ENCODE peak calls at places on chromosomes 7 and 10, in five cellular contexts. One of them, this sample, is unnamed.

GRCh38 chr7:925601-926000 is 28.9 kb downstream of the ADAP1 start:
- DNase-seq in heart left ventricle: no peak
- DNase-seq in lower leg skin: peak
- DNase-seq in kidney: peak
- DNase-seq in prostate gland: no peak
- DNase-seq in this sample: no peak

GRCh38 chr10:17817790-17818189 is 8.6 kb downstream of the MRC1 start:
- DNase-seq in heart left ventricle: no peak
- DNase-seq in lower leg skin: no peak
- DNase-seq in kidney: no peak
- DNase-seq in prostate gland: no peak
- DNase-seq in this sample: no peak

GRCh38 chr7:24741691-24742639 is 15.3 kb downstream of the GSDME start:
- DNase-seq in heart left ventricle: no peak
- DNase-seq in lower leg skin: peak
- DNase-seq in kidney: no peak
- DNase-seq in prostate gland: no peak
- DNase-seq in this sample: no peak

GRCh38 chr10:113456741-113457140 is 96.1 kb upstream of the HABP2 start:
- DNase-seq in heart left ventricle: no peak
- DNase-seq in lower leg skin: peak
- DNase-seq in kidney: no peak
- DNase-seq in prostate gland: no peak
- DNase-seq in this sample: no peak

GRCh38 chr10:36424377-36424971 is 700.9 kb upstream of the ANKRD30A start:
- DNase-seq in heart left ventricle: no peak
- DNase-seq in lower leg skin: no peak
- DNase-seq in kidney: no peak
- DNase-seq in prostate gland: no peak
- DNase-seq in this sample: no peak

GRCh38 chr10:80599424-80599847 is 61.7 kb downstream of the SH2D4B start:
- DNase-seq in heart left ventricle: peak
- DNase-seq in lower leg skin: peak
- DNase-seq in kidney: no peak
- DNase-seq in prostate gland: no peak
- DNase-seq in this sample: peak

GRCh38 chr10:34723746-34724145 is 91.3 kb downstream of the PARD3 start:
- DNase-seq in heart left ventricle: peak
- DNase-seq in lower leg skin: peak
- DNase-seq in kidney: no peak
- DNase-seq in prostate gland: peak
- DNase-seq in this sample: peak

GRCh38 chr10:97163646-97164535 is 21.9 kb downstream of the SLIT1 start:
- DNase-seq in heart left ventricle: no peak
- DNase-seq in lower leg skin: no peak
- DNase-seq in kidney: peak
- DNase-seq in prostate gland: no peak
- DNase-seq in this sample: no peak

GRCh38 chr7:45421096-45421495 is 153.1 kb upstream of the ADCY1 start:
- DNase-seq in heart left ventricle: no peak
- DNase-seq in lower leg skin: no peak
- DNase-seq in kidney: no peak
- DNase-seq in prostate gland: no peak
- DNase-seq in this sample: no peak

GRCh38 chr10:125149278-125150047 is 10.9 kb downstream of the CTBP2 start:
- DNase-seq in heart left ventricle: peak
- DNase-seq in lower leg skin: peak
- DNase-seq in kidney: peak
- DNase-seq in prostate gland: no peak
- DNase-seq in this sample: no peak

GRCh38 chr10:100009793-100010676 is at the start of gene DNMBP:
- DNase-seq in heart left ventricle: peak
- DNase-seq in lower leg skin: peak
- DNase-seq in kidney: peak
- DNase-seq in prostate gland: peak
- DNase-seq in this sample: peak

GRCh38 chr7:143384148-143384547 is 3.0 kb downstream of the ZYX start:
- DNase-seq in heart left ventricle: no peak
- DNase-seq in lower leg skin: peak
- DNase-seq in kidney: peak
- DNase-seq in prostate gland: no peak
- DNase-seq in this sample: no peak

GRCh38 chr10:88428976-88429375 is 154.1 kb downstream of the RNLS start:
- DNase-seq in heart left ventricle: no peak
- DNase-seq in lower leg skin: no peak
- DNase-seq in kidney: no peak
- DNase-seq in prostate gland: no peak
- DNase-seq in this sample: no peak

GRCh38 chr10:121096617-121097431 is 245.7 kb downstream of the WDR11 start:
- DNase-seq in heart left ventricle: peak
- DNase-seq in lower leg skin: no peak
- DNase-seq in kidney: peak
- DNase-seq in prostate gland: no peak
- DNase-seq in this sample: no peak

GRCh38 chr10:118032564-118032963 is 14.2 kb downstream of the RAB11FIP2 start:
- DNase-seq in heart left ventricle: no peak
- DNase-seq in lower leg skin: no peak
- DNase-seq in kidney: no peak
- DNase-seq in prostate gland: no peak
- DNase-seq in this sample: no peak

GRCh38 chr7:1281068-1281467 is 48.4 kb downstream of the UNCX start:
- DNase-seq in heart left ventricle: no peak
- DNase-seq in lower leg skin: no peak
- DNase-seq in kidney: peak
- DNase-seq in prostate gland: no peak
- DNase-seq in this sample: no peak

GRCh38 chr7:159105066-159105780 is 39.4 kb downstream of the VIPR2 start:
- DNase-seq in heart left ventricle: no peak
- DNase-seq in lower leg skin: no peak
- DNase-seq in kidney: peak
- DNase-seq in prostate gland: no peak
- DNase-seq in this sample: no peak

GRCh38 chr7:17902599-17902998 is 37.7 kb downstream of the SNX13 start:
- DNase-seq in heart left ventricle: no peak
- DNase-seq in lower leg skin: no peak
- DNase-seq in kidney: no peak
- DNase-seq in prostate gland: no peak
- DNase-seq in this sample: no peak

GRCh38 chr7:146658604-146659003 is 542.0 kb downstream of the CNTNAP2 start:
- DNase-seq in heart left ventricle: no peak
- DNase-seq in lower leg skin: no peak
- DNase-seq in kidney: no peak
- DNase-seq in prostate gland: no peak
- DNase-seq in this sample: no peak

GRCh38 chr10:128605180-128605579 is 479.0 kb upstream of the MKI67 start:
- DNase-seq in heart left ventricle: no peak
- DNase-seq in lower leg skin: no peak
- DNase-seq in kidney: no peak
- DNase-seq in prostate gland: no peak
- DNase-seq in this sample: no peak

GRCh38 chr7:55977831-55978230 is 13.4 kb downstream of the NIPSNAP2 start:
- DNase-seq in heart left ventricle: no peak
- DNase-seq in lower leg skin: no peak
- DNase-seq in kidney: no peak
- DNase-seq in prostate gland: no peak
- DNase-seq in this sample: no peak

GRCh38 chr7:18179058-18179457 is 151.4 kb upstream of the PRPS1L1 start:
- DNase-seq in heart left ventricle: no peak
- DNase-seq in lower leg skin: no peak
- DNase-seq in kidney: no peak
- DNase-seq in prostate gland: no peak
- DNase-seq in this sample: no peak

GRCh38 chr7:106371629-106372028 is 86.8 kb upstream of the NAMPT start:
- DNase-seq in heart left ventricle: no peak
- DNase-seq in lower leg skin: no peak
- DNase-seq in kidney: no peak
- DNase-seq in prostate gland: no peak
- DNase-seq in this sample: no peak

GRCh38 chr10:70743879-70744278 is 41.3 kb downstream of the TBATA start:
- DNase-seq in heart left ventricle: no peak
- DNase-seq in lower leg skin: no peak
- DNase-seq in kidney: peak
- DNase-seq in prostate gland: no peak
- DNase-seq in this sample: no peak

GRCh38 chr10:74898201-74898976 is 72.0 kb downstream of the KAT6B start:
- DNase-seq in heart left ventricle: no peak
- DNase-seq in lower leg skin: no peak
- DNase-seq in kidney: no peak
- DNase-seq in prostate gland: no peak
- DNase-seq in this sample: peak

DNA sequence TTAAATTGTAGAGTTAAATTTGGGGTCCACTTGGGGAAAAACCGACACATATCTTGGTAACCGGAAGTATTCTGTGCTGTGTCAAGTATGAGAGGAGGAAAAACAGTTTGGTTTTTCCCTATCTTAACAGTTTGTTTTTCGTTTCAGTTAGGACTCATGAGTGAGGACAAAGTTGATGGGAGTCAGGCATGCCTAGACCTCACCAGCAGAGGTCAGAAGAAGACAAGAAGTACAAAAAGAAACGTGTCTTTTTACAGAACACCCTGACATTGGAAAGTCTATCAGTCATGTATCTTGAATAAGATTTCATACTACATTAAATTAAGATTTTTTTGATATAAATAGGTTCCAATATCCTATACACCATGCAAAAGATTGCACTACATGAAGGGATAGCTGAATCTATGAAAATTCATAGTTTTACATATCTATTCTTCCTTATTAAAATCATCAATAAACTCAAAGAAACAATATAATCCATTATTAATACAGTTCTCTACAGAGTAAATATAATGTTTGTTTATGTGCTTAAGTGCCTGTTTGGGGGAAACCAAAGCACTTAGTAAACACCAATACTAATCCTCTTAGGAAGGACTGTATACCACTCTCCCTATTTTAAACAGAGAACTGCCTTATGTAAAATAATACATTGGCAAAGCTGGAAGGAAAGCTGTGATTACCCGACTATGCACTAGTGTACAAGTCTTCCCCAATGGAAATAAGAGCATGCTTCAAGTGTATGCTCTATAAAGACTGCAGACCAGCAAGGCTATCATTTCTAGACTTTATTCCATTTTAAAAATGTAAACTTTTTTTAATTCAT is 95.6 kb downstream of the USP6NL start:
- DNase-seq in heart left ventricle: peak
- DNase-seq in lower leg skin: no peak
- DNase-seq in kidney: no peak
- DNase-seq in prostate gland: peak
- DNase-seq in this sample: peak
- TF ChIP-seq CTCF in heart left ventricle: peak
- TF ChIP-seq CTCF in lower leg skin: peak
- TF ChIP-seq CTCF in kidney: peak
- TF ChIP-seq CTCF in prostate gland: peak
- TF ChIP-seq CTCF in this sample: peak

GRCh38 chr10:29412452-29413004 is 123.7 kb downstream of the LYZL1 start:
- DNase-seq in heart left ventricle: no peak
- DNase-seq in lower leg skin: no peak
- DNase-seq in kidney: no peak
- DNase-seq in prostate gland: no peak
- DNase-seq in this sample: no peak

GRCh38 chr10:29407280-29407858 is 118.5 kb downstream of the LYZL1 start:
- DNase-seq in heart left ventricle: no peak
- DNase-seq in lower leg skin: no peak
- DNase-seq in kidney: no peak
- DNase-seq in prostate gland: no peak
- DNase-seq in this sample: no peak

GRCh38 chr10:29411666-29412335 is 122.9 kb downstream of the LYZL1 start:
- DNase-seq in heart left ventricle: no peak
- DNase-seq in lower leg skin: no peak
- DNase-seq in kidney: no peak
- DNase-seq in prostate gland: no peak
- DNase-seq in this sample: no peak

GRCh38 chr10:29408847-29409240 is 120.0 kb downstream of the LYZL1 start:
- DNase-seq in heart left ventricle: no peak
- DNase-seq in lower leg skin: no peak
- DNase-seq in kidney: no peak
- DNase-seq in prostate gland: no peak
- DNase-seq in this sample: no peak

DNA sequence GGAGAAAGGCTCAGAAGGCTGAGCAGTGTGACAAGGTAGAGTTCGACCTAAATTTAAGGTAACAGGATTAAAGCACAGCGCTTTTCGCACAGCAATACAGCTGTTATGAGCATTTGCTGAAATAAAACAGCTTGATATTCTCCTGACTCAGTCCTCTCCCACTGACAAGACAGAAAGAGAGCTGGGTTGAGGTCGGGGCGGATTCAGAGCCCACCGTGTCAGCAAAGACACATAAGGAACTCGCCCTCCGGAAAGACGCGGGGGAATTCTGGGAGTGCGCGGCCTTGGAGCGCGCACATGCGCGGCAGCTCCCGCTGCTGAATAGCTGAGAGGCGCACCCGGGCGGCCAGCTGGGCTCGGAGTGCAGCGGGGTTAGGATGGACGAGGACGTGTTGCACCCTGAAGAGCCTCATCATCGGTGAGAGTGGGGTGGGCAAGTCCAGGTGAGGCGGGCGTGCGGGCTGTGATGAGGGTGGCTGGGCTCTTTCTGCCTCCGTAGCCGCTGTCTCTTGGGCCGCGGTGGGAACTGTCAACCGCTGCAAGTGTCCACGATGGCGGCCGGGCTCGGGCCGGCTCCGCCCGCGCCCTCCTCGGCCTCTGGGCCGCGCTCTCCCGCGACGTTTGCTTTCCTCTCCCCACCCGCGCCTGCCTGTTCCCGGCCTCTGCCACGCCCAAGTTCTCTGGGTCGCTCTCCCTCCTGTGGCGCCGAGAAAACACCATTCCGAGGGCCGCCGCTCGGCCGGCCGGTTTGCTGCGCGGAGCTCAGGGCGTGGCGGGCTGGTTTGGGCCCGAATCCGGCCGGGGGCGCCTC is 120.6 kb downstream of the LYZL1 start:
- DNase-seq in heart left ventricle: peak
- DNase-seq in lower leg skin: peak
- DNase-seq in kidney: peak
- DNase-seq in prostate gland: peak
- DNase-seq in this sample: peak
- TF ChIP-seq CTCF in heart left ventricle: no peak
- TF ChIP-seq CTCF in lower leg skin: no peak
- TF ChIP-seq CTCF in kidney: no peak
- TF ChIP-seq CTCF in prostate gland: no peak
- TF ChIP-seq CTCF in this sample: no peak

DNA sequence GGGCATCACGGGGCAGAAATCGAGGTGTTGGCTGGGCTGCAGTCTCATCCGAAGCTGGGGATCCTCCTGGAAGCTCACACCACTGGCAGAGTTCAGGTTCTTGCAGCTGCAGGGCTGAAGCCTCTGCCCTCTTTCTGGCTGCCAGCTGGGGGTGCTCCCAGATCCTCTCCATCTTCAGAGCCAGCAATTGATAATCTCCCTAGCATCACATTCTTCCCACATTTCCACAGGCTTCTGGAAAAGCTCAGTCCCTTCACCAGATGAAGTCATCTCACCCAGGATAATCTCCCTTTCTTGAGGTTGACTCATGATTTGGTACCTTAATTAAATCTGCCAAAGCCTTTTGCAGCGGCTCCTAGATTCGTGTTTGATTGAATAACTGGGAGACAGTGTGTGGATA is 55.2 kb downstream of the NRP1 start:
- DNase-seq in heart left ventricle: no peak
- DNase-seq in lower leg skin: no peak
- DNase-seq in kidney: no peak
- DNase-seq in prostate gland: no peak
- DNase-seq in this sample: no peak
- TF ChIP-seq CTCF in heart left ventricle: no peak
- TF ChIP-seq CTCF in lower leg skin: no peak
- TF ChIP-seq CTCF in kidney: no peak
- TF ChIP-seq CTCF in prostate gland: no peak
- TF ChIP-seq CTCF in this sample: no peak

GRCh38 chr7:2806571-2806970 is 37.5 kb downstream of the GNA12 start:
- DNase-seq in heart left ventricle: no peak
- DNase-seq in lower leg skin: no peak
- DNase-seq in kidney: no peak
- DNase-seq in prostate gland: no peak
- DNase-seq in this sample: no peak
- TF ChIP-seq CTCF in heart left ventricle: no peak
- TF ChIP-seq CTCF in lower leg skin: no peak
- TF ChIP-seq CTCF in kidney: no peak
- TF ChIP-seq CTCF in prostate gland: no peak
- TF ChIP-seq CTCF in this sample: no peak